ENCODE peak calls at places on chromosome 15, in ten cellular contexts. F is body of pancreas; A is WTC11; K is RKO; Z is choroid plexus epithelial cell; I is right cardiac atrium; M is activated naive CD4-positive, alpha-beta T cell treated with anti-CD3 and anti-CD28 coated beads for 36 hours; W is fibroblast of pulmonary artery; V is H54; J is NCI-H1436. L is an unnamed sample.

GRCh38 chr15:83732770-83733169 is 78.8 kb downstream of the ADAMTSL3 start:
- DNase-seq in F (no peak), A (no peak), K (no peak), Z (no peak), I (no peak), M (no peak), W (no peak), V (no peak), J (no peak), L (peak; percentile 2)

GRCh38 chr15:39670687-39671086 is 89.8 kb downstream of the THBS1 start:
- DNase-seq in F (no peak), A (no peak), K (no peak), Z (no peak), I (no peak), M (no peak), W (no peak), V (no peak), J (no peak), L (no peak)

GRCh38 chr15:89823836-89824606 is 9.4 kb upstream of the ANPEP start:
- DNase-seq in F (no peak), A (no peak), K (no peak), Z (no peak), I (peak; percentile 20), M (no peak), W (no peak), V (no peak), J (no peak), L (no peak)

GRCh38 chr15:100863406-100864198 is 16.0 kb upstream of the ALDH1A3 start:
- DNase-seq in F (peak; percentile 24), A (no peak), K (no peak), Z (no peak), I (peak; percentile 74), M (no peak), W (peak; percentile 68), V (no peak), J (no peak), L (no peak)

GRCh38 chr15:31525988-31526665 is 199.5 kb downstream of the KLF13 start:
- DNase-seq in F (no peak), A (no peak), K (no peak), Z (no peak), I (no peak), M (no peak), W (no peak), V (no peak), J (no peak), L (no peak)

GRCh38 chr15:38672814-38673292 is 108.2 kb upstream of the RASGRP1 start:
- DNase-seq in F (no peak), A (no peak), K (no peak), Z (no peak), I (no peak), M (peak; percentile 66), W (no peak), V (no peak), J (no peak), L (no peak)

GRCh38 chr15:101531170-101531569 is 41.7 kb upstream of the PCSK6 start:
- DNase-seq in F (no peak), A (no peak), K (no peak), Z (no peak), I (no peak), M (no peak), W (no peak), V (no peak), J (no peak), L (no peak)

GRCh38 chr15:84749111-84749991 is 959 bp downstream of the ZNF592 start:
- DNase-seq in F (peak; percentile 46), A (peak; percentile 20), K (peak; percentile 71), Z (peak; percentile 41), I (peak; percentile 65), M (peak; percentile 76), W (peak; percentile 40), V (no peak), J (no peak), L (no peak)

GRCh38 chr15:74196175-74196574 is 6.4 kb downstream of the STRA6 start:
- DNase-seq in F (no peak), A (no peak), K (no peak), Z (peak; percentile 88), I (peak; percentile 92), M (no peak), W (peak; percentile 94), V (peak; percentile 60), J (no peak), L (peak; percentile 77)

GRCh38 chr15:68781766-68782588 is 38.7 kb downstream of the ANP32A start:
- DNase-seq in F (no peak), A (no peak), K (no peak), Z (no peak), I (peak; percentile 89), M (peak; percentile 65), W (no peak), V (no peak), J (no peak), L (no peak)

GRCh38 chr15:88391006-88391405 is 76.2 kb downstream of the MRPL46 start:
- DNase-seq in F (no peak), A (no peak), K (no peak), Z (no peak), I (no peak), M (no peak), W (no peak), V (no peak), J (no peak), L (no peak)

GRCh38 chr15:65171428-65171827 is 13.7 kb downstream of the CLPX start:
- DNase-seq in F (no peak), A (no peak), K (no peak), Z (no peak), I (no peak), M (no peak), W (no peak), V (no peak), J (no peak), L (no peak)

GRCh38 chr15:38252481-38253311 is at the start of gene SPRED1:
- DNase-seq in F (peak; percentile 57), A (peak; percentile 61), K (peak; percentile 70), Z (peak; percentile 72), I (peak; percentile 92), M (peak; percentile 30), W (peak; percentile 55), V (peak; percentile 29), J (no peak), L (no peak)

GRCh38 chr15:80180986-80181385 is 28.2 kb downstream of the FAH start:
- DNase-seq in F (no peak), A (no peak), K (no peak), Z (no peak), I (no peak), M (no peak), W (no peak), V (no peak), J (no peak), L (no peak)

GRCh38 chr15:45641374-45641778 is 6.5 kb downstream of the SQOR start:
- DNase-seq in F (peak; percentile 46), A (no peak), K (peak; percentile 40), Z (peak; percentile 94), I (no peak), M (peak; percentile 13), W (peak; percentile 92), V (peak; percentile 36), J (no peak), L (no peak)

GRCh38 chr15:62524848-62525247 is 359.8 kb upstream of the C2CD4B start:
- DNase-seq in F (no peak), A (no peak), K (no peak), Z (no peak), I (no peak), M (no peak), W (no peak), V (no peak), J (no peak), L (no peak)

GRCh38 chr15:32851619-32852416 is 134.0 kb downstream of the GREM1 start:
- DNase-seq in F (no peak), A (no peak), K (peak; percentile 31), Z (peak; percentile 85), I (no peak), M (no peak), W (peak; percentile 98), V (no peak), J (no peak), L (no peak)

GRCh38 chr15:92954578-92954977 is 54.5 kb downstream of the CHD2 start:
- DNase-seq in F (no peak), A (no peak), K (peak; percentile 55), Z (peak; percentile 43), I (no peak), M (no peak), W (no peak), V (no peak), J (no peak), L (no peak)

GRCh38 chr15:75606711-75607684 is 18.5 kb downstream of the SNUPN start:
- DNase-seq in F (no peak), A (no peak), K (no peak), Z (peak; percentile 66), I (no peak), M (peak; percentile 40), W (no peak), V (no peak), J (no peak), L (no peak)

GRCh38 chr15:77036537-77037474 is 34.1 kb downstream of the TSPAN3 start:
- DNase-seq in F (peak; percentile 10), A (no peak), K (no peak), Z (no peak), I (peak; percentile 50), M (no peak), W (no peak), V (no peak), J (no peak), L (no peak)

GRCh38 chr15:71136159-71137137 is 21.2 kb downstream of the THSD4 start:
- DNase-seq in F (no peak), A (no peak), K (peak; percentile 31), Z (peak; percentile 88), I (no peak), M (no peak), W (peak; percentile 94), V (peak; percentile 63), J (no peak), L (no peak)

GRCh38 chr15:67109141-67110034 is 44.0 kb downstream of the SMAD3 start:
- DNase-seq in F (peak; percentile 45), A (no peak), K (no peak), Z (peak; percentile 97), I (peak; percentile 92), M (no peak), W (peak; percentile 98), V (no peak), J (no peak), L (no peak)

GRCh38 chr15:48657891-48658591 is 12.5 kb upstream of the FBN1 start:
- DNase-seq in F (no peak), A (no peak), K (no peak), Z (no peak), I (peak; percentile 68), M (no peak), W (no peak), V (no peak), J (no peak), L (no peak)

GRCh38 chr15:35320911-35321310 is 225.1 kb downstream of the DPH6 start:
- DNase-seq in F (no peak), A (no peak), K (no peak), Z (no peak), I (no peak), M (no peak), W (no peak), V (no peak), J (no peak), L (no peak)

GRCh38 chr15:98541519-98541918 is 106.8 kb upstream of the IGF1R start:
- DNase-seq in F (no peak), A (no peak), K (no peak), Z (no peak), I (no peak), M (no peak), W (no peak), V (no peak), J (no peak), L (no peak)

GRCh38 chr15:101162701-101163483 is 89.0 kb downstream of the CHSY1 start:
- DNase-seq in F (no peak), A (no peak), K (no peak), Z (no peak), I (peak; percentile 93), M (no peak), W (peak; percentile 34), V (no peak), J (no peak), L (no peak)

GRCh38 chr15:86164222-86164898 is 84.7 kb downstream of the AGBL1 start:
- DNase-seq in F (no peak), A (no peak), K (peak; percentile 9), Z (no peak), I (no peak), M (no peak), W (no peak), V (no peak), J (no peak), L (no peak)

GRCh38 chr15:101250331-101250730 is 1.5 kb downstream of the CHSY1 start:
- DNase-seq in F (no peak), A (no peak), K (peak; percentile 87), Z (peak; percentile 70), I (no peak), M (no peak), W (peak; percentile 77), V (peak; percentile 66), J (no peak), L (no peak)

L was measured in HCT116.